ENCODE peak calls at places on chromosomes 1 and 21, in seven cellular contexts. One of them, this sample, is unnamed.

GRCh38 chr1:58841455-58841854 is 57.6 kb upstream of the JUN start:
- DNase-seq in stomach: no peak
- DNase-seq in sigmoid colon: no peak
- DNase-seq in NB4: peak
- DNase-seq in H1: no peak
- DNase-seq in ovary: no peak
- DNase-seq in H54: no peak
- DNase-seq in this sample: no peak

GRCh38 chr1:208544058-208544457 is 299.9 kb upstream of the PLXNA2 start:
- DNase-seq in stomach: no peak
- DNase-seq in sigmoid colon: no peak
- DNase-seq in NB4: no peak
- DNase-seq in H1: no peak
- DNase-seq in ovary: no peak
- DNase-seq in H54: no peak
- DNase-seq in this sample: no peak

GRCh38 chr1:72285074-72285425 is 2.7 kb upstream of the NEGR1 start:
- DNase-seq in stomach: no peak
- DNase-seq in sigmoid colon: peak
- DNase-seq in NB4: no peak
- DNase-seq in H1: no peak
- DNase-seq in ovary: peak
- DNase-seq in H54: no peak
- DNase-seq in this sample: no peak

GRCh38 chr1:46489169-46489637 is 433 bp upstream of the DMBX1 start:
- DNase-seq in stomach: no peak
- DNase-seq in sigmoid colon: no peak
- DNase-seq in NB4: peak
- DNase-seq in H1: no peak
- DNase-seq in ovary: no peak
- DNase-seq in H54: no peak
- DNase-seq in this sample: no peak

GRCh38 chr1:203534526-203534925 is 40.6 kb downstream of the OPTC start:
- DNase-seq in stomach: no peak
- DNase-seq in sigmoid colon: peak
- DNase-seq in NB4: no peak
- DNase-seq in H1: no peak
- DNase-seq in ovary: no peak
- DNase-seq in H54: peak
- DNase-seq in this sample: no peak

GRCh38 chr1:204923209-204923608 is 52.5 kb downstream of the NFASC start:
- DNase-seq in stomach: no peak
- DNase-seq in sigmoid colon: peak
- DNase-seq in NB4: no peak
- DNase-seq in H1: no peak
- DNase-seq in ovary: no peak
- DNase-seq in H54: no peak
- DNase-seq in this sample: no peak

GRCh38 chr1:153937331-153937730 is 9.2 kb downstream of the DENND4B start:
- DNase-seq in stomach: no peak
- DNase-seq in sigmoid colon: no peak
- DNase-seq in NB4: no peak
- DNase-seq in H1: no peak
- DNase-seq in ovary: no peak
- DNase-seq in H54: no peak
- DNase-seq in this sample: no peak

GRCh38 chr1:201916649-201917249 is 28.1 kb downstream of the SHISA4 start:
- DNase-seq in stomach: peak
- DNase-seq in sigmoid colon: peak
- DNase-seq in NB4: no peak
- DNase-seq in H1: no peak
- DNase-seq in ovary: peak
- DNase-seq in H54: peak
- DNase-seq in this sample: no peak

GRCh38 chr1:153978274-153978909 is 918 bp upstream of the JTB start:
- DNase-seq in stomach: no peak
- DNase-seq in sigmoid colon: no peak
- DNase-seq in NB4: no peak
- DNase-seq in H1: no peak
- DNase-seq in ovary: no peak
- DNase-seq in H54: no peak
- DNase-seq in this sample: no peak

GRCh38 chr1:26391450-26391849 is 18.9 kb upstream of the ZNF683 start:
- DNase-seq in stomach: no peak
- DNase-seq in sigmoid colon: no peak
- DNase-seq in NB4: peak
- DNase-seq in H1: no peak
- DNase-seq in ovary: no peak
- DNase-seq in H54: peak
- DNase-seq in this sample: no peak

GRCh38 chr1:75233302-75233929 is 99.2 kb downstream of the LHX8 start:
- DNase-seq in stomach: no peak
- DNase-seq in sigmoid colon: no peak
- DNase-seq in NB4: peak
- DNase-seq in H1: no peak
- DNase-seq in ovary: no peak
- DNase-seq in H54: no peak
- DNase-seq in this sample: no peak

GRCh38 chr21:33080376-33080775 is 10.4 kb downstream of the OLIG1 start:
- DNase-seq in stomach: no peak
- DNase-seq in sigmoid colon: no peak
- DNase-seq in NB4: no peak
- DNase-seq in H1: no peak
- DNase-seq in ovary: no peak
- DNase-seq in H54: no peak
- DNase-seq in this sample: no peak

GRCh38 chr21:14120091-14120734 is 90.5 kb downstream of the LIPI start:
- DNase-seq in stomach: peak
- DNase-seq in sigmoid colon: no peak
- DNase-seq in NB4: peak
- DNase-seq in H1: peak
- DNase-seq in ovary: no peak
- DNase-seq in H54: peak
- DNase-seq in this sample: no peak

GRCh38 chr1:48006318-48006717 is 9.1 kb upstream of the TRABD2B start:
- DNase-seq in stomach: no peak
- DNase-seq in sigmoid colon: no peak
- DNase-seq in NB4: no peak
- DNase-seq in H1: no peak
- DNase-seq in ovary: no peak
- DNase-seq in H54: no peak
- DNase-seq in this sample: no peak

GRCh38 chr1:108719654-108720435 is 7.1 kb downstream of the FNDC7 start:
- DNase-seq in stomach: no peak
- DNase-seq in sigmoid colon: no peak
- DNase-seq in NB4: peak
- DNase-seq in H1: no peak
- DNase-seq in ovary: no peak
- DNase-seq in H54: peak
- DNase-seq in this sample: no peak

GRCh38 chr1:237712082-237712481 is 178.6 kb downstream of the ZP4 start:
- DNase-seq in stomach: no peak
- DNase-seq in sigmoid colon: no peak
- DNase-seq in NB4: no peak
- DNase-seq in H1: no peak
- DNase-seq in ovary: no peak
- DNase-seq in H54: no peak
- DNase-seq in this sample: no peak

GRCh38 chr1:204618148-204618760 is 67.3 kb downstream of the LRRN2 start:
- DNase-seq in stomach: no peak
- DNase-seq in sigmoid colon: no peak
- DNase-seq in NB4: no peak
- DNase-seq in H1: no peak
- DNase-seq in ovary: no peak
- DNase-seq in H54: no peak
- DNase-seq in this sample: no peak

GRCh38 chr1:11985851-11986250 is 5.6 kb downstream of the MFN2 start:
- DNase-seq in stomach: no peak
- DNase-seq in sigmoid colon: no peak
- DNase-seq in NB4: peak
- DNase-seq in H1: no peak
- DNase-seq in ovary: no peak
- DNase-seq in H54: no peak
- DNase-seq in this sample: no peak

GRCh38 chr1:89487972-89488371 is 36.7 kb upstream of the LRRC8B start:
- DNase-seq in stomach: no peak
- DNase-seq in sigmoid colon: no peak
- DNase-seq in NB4: peak
- DNase-seq in H1: no peak
- DNase-seq in ovary: no peak
- DNase-seq in H54: no peak
- DNase-seq in this sample: no peak

GRCh38 chr1:116906812-116907211 is 2.9 kb upstream of the PTGFRN start:
- DNase-seq in stomach: no peak
- DNase-seq in sigmoid colon: peak
- DNase-seq in NB4: no peak
- DNase-seq in H1: no peak
- DNase-seq in ovary: no peak
- DNase-seq in H54: no peak
- DNase-seq in this sample: no peak

GRCh38 chr1:44811714-44812151 is 3.4 kb downstream of the BTBD19 start:
- DNase-seq in stomach: no peak
- DNase-seq in sigmoid colon: peak
- DNase-seq in NB4: peak
- DNase-seq in H1: no peak
- DNase-seq in ovary: peak
- DNase-seq in H54: no peak
- DNase-seq in this sample: no peak

GRCh38 chr1:46687095-46687659 is 15.5 kb downstream of the TEX38 start:
- DNase-seq in stomach: peak
- DNase-seq in sigmoid colon: peak
- DNase-seq in NB4: peak
- DNase-seq in H1: no peak
- DNase-seq in ovary: peak
- DNase-seq in H54: no peak
- DNase-seq in this sample: no peak

DNA sequence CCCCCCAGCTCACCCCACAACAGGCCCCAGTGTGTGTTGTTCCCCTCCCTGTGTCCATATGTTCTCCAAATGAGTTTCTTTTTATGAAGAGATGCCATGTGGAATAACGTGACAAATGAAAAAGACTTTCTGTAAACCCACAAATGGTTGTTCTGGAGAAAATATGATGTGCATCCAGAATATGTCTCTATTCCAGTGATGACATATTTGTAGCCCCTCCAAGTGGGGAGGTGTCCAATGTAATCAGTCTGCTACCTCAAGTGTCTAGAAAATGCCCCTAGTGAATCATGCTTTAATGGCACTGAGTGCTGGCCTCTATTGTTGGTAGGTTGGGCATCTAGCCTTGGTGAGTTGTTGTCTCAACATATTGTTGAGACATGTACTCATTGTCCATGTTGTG is 179.6 kb downstream of the KCNK2 start:
- DNase-seq in stomach: no peak
- DNase-seq in sigmoid colon: no peak
- DNase-seq in NB4: no peak
- DNase-seq in H1: no peak
- DNase-seq in ovary: no peak
- DNase-seq in H54: no peak
- DNase-seq in this sample: no peak
- TF ChIP-seq POLR2A in stomach: no peak
- TF ChIP-seq POLR2A in sigmoid colon: no peak
- TF ChIP-seq POLR2A in NB4: no peak
- TF ChIP-seq POLR2A in H1: no peak
- TF ChIP-seq POLR2A in ovary: no peak
- TF ChIP-seq POLR2A in H54: no peak
- TF ChIP-seq POLR2A in this sample: no peak

DNA sequence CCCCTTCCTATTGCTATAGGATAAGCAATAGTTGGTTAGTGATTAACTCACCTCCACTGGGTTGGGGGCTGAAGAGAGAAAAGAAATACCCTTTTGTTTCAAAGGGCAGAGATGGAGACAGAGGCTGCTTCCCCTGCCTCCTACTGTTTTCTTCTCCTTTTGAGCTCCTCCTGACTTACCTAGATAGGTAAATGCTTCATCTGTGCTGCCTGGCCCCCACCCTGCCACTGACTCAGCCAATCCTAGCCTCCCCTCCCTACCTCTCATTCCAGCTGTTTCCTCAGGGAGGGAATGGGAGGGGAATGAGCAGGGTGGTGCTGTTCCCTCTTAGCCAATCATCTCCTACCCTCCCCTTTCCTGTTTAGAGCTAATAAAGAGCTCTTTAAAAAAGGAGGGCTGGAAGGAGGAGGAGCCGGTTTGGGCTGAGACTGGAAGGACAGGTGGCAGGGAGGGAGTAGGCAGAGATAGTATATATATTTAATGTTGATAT is at the start of gene C1orf116:
- DNase-seq in stomach: peak
- DNase-seq in sigmoid colon: no peak
- DNase-seq in NB4: no peak
- DNase-seq in H1: peak
- DNase-seq in ovary: no peak
- DNase-seq in H54: peak
- DNase-seq in this sample: no peak
- TF ChIP-seq POLR2A in stomach: no peak
- TF ChIP-seq POLR2A in sigmoid colon: no peak
- TF ChIP-seq POLR2A in NB4: no peak
- TF ChIP-seq POLR2A in H1: no peak
- TF ChIP-seq POLR2A in ovary: no peak
- TF ChIP-seq POLR2A in H54: no peak
- TF ChIP-seq POLR2A in this sample: no peak

GRCh38 chr1:149899460-149900284 is at the start of gene BOLA1:
- DNase-seq in stomach: peak
- DNase-seq in sigmoid colon: peak
- DNase-seq in NB4: peak
- DNase-seq in H1: peak
- DNase-seq in ovary: peak
- DNase-seq in H54: peak
- DNase-seq in this sample: peak
- TF ChIP-seq POLR2A in stomach: no peak
- TF ChIP-seq POLR2A in sigmoid colon: peak
- TF ChIP-seq POLR2A in NB4: no peak
- TF ChIP-seq POLR2A in H1: no peak
- TF ChIP-seq POLR2A in ovary: peak
- TF ChIP-seq POLR2A in H54: peak
- TF ChIP-seq POLR2A in this sample: peak

GRCh38 chr1:234998174-234998741 is 130.4 kb downstream of the TOMM20 start:
- DNase-seq in stomach: peak
- DNase-seq in sigmoid colon: peak
- DNase-seq in NB4: no peak
- DNase-seq in H1: no peak
- DNase-seq in ovary: no peak
- DNase-seq in H54: no peak
- DNase-seq in this sample: no peak

GRCh38 chr1:234996245-234996757 is 132.3 kb downstream of the TOMM20 start:
- DNase-seq in stomach: no peak
- DNase-seq in sigmoid colon: peak
- DNase-seq in NB4: no peak
- DNase-seq in H1: no peak
- DNase-seq in ovary: no peak
- DNase-seq in H54: no peak
- DNase-seq in this sample: no peak

GRCh38 chr1:234999513-234999940 is 129.1 kb downstream of the TOMM20 start:
- DNase-seq in stomach: no peak
- DNase-seq in sigmoid colon: peak
- DNase-seq in NB4: no peak
- DNase-seq in H1: no peak
- DNase-seq in ovary: no peak
- DNase-seq in H54: no peak
- DNase-seq in this sample: no peak

GRCh38 chr1:234994411-234995295 is 134.0 kb downstream of the TOMM20 start:
- DNase-seq in stomach: no peak
- DNase-seq in sigmoid colon: peak
- DNase-seq in NB4: no peak
- DNase-seq in H1: no peak
- DNase-seq in ovary: no peak
- DNase-seq in H54: no peak
- DNase-seq in this sample: no peak

GRCh38 chr1:234997201-234998173 is 131.2 kb downstream of the TOMM20 start:
- DNase-seq in stomach: peak
- DNase-seq in sigmoid colon: peak
- DNase-seq in NB4: no peak
- DNase-seq in H1: no peak
- DNase-seq in ovary: peak
- DNase-seq in H54: peak
- DNase-seq in this sample: no peak
- TF ChIP-seq POLR2A in stomach: no peak
- TF ChIP-seq POLR2A in sigmoid colon: peak
- TF ChIP-seq POLR2A in NB4: no peak
- TF ChIP-seq POLR2A in H1: no peak
- TF ChIP-seq POLR2A in ovary: peak
- TF ChIP-seq POLR2A in H54: no peak
- TF ChIP-seq POLR2A in this sample: no peak